ENCODE peak calls at places on chromosome 5, in five cellular contexts. Q is heart right ventricle, T is aorta, W is mucosa of descending colon, G is body of pancreas. F is an unnamed sample.

GRCh38 chr5:168047669-168048111 is 243.8 kb upstream of the WWC1 start:
- DNase-seq in Q (peak; percentile 65), T (no peak), W (no peak), G (no peak), F (no peak)

GRCh38 chr5:173456751-173457171 is 128.5 kb upstream of the STC2 start:
- DNase-seq in Q (no peak), T (no peak), W (no peak), G (no peak), F (no peak)

GRCh38 chr5:143708672-143709071 is 103.3 kb upstream of the HMHB1 start:
- DNase-seq in Q (no peak), T (no peak), W (no peak), G (no peak), F (no peak)

GRCh38 chr5:33925278-33925677 is 10.9 kb upstream of the RXFP3 start:
- DNase-seq in Q (no peak), T (no peak), W (no peak), G (no peak), F (no peak)

GRCh38 chr5:10543585-10544040 is 20.3 kb upstream of the ANKRD33B start:
- DNase-seq in Q (no peak), T (no peak), W (no peak), G (no peak), F (no peak)

GRCh38 chr5:69313428-69313827 is 19.2 kb downstream of the CCDC125 start:
- DNase-seq in Q (no peak), T (no peak), W (no peak), G (no peak), F (no peak)

GRCh38 chr5:10607023-10607665 is 43.3 kb downstream of the ANKRD33B start:
- DNase-seq in Q (peak; percentile 62), T (no peak), W (no peak), G (no peak), F (peak; percentile 86)

GRCh38 chr5:124593952-124594351 is 152.5 kb downstream of the ZNF608 start:
- DNase-seq in Q (no peak), T (no peak), W (no peak), G (no peak), F (no peak)

GRCh38 chr5:108339220-108339619 is 42.7 kb downstream of the FBXL17 start:
- DNase-seq in Q (no peak), T (no peak), W (no peak), G (no peak), F (no peak)

GRCh38 chr5:9358961-9359686 is 186.8 kb downstream of the SEMA5A start:
- DNase-seq in Q (no peak), T (no peak), W (no peak), G (no peak), F (no peak)

GRCh38 chr5:94674841-94675382 is 56.4 kb downstream of the SLF1 start:
- DNase-seq in Q (no peak), T (no peak), W (no peak), G (no peak), F (no peak)

GRCh38 chr5:40991168-40991980 is 79.8 kb downstream of the MROH2B start:
- DNase-seq in Q (no peak), T (no peak), W (no peak), G (peak; percentile 30), F (no peak)

GRCh38 chr5:35822541-35822940 is 34.1 kb upstream of the IL7R start:
- DNase-seq in Q (no peak), T (no peak), W (peak; percentile 53), G (no peak), F (no peak)

GRCh38 chr5:129963359-129963758 is 59.1 kb downstream of the CHSY3 start:
- DNase-seq in Q (no peak), T (no peak), W (no peak), G (no peak), F (no peak)

GRCh38 chr5:141050622-141051525 is at the start of gene PCDHB1:
- DNase-seq in Q (no peak), T (no peak), W (no peak), G (peak; percentile 32), F (no peak)

GRCh38 chr5:10140195-10140973 is 109.3 kb downstream of the ATPSCKMT start:
- DNase-seq in Q (no peak), T (no peak), W (no peak), G (no peak), F (peak; percentile 22)

GRCh38 chr5:33209252-33209651 is 231.5 kb upstream of the TARS1 start:
- DNase-seq in Q (no peak), T (no peak), W (no peak), G (no peak), F (no peak)

GRCh38 chr5:67178085-67178484 is 18.5 kb downstream of the CD180 start:
- DNase-seq in Q (no peak), T (no peak), W (no peak), G (no peak), F (no peak)

GRCh38 chr5:115336964-115337363 is 40.5 kb upstream of the CCDC112 start:
- DNase-seq in Q (no peak), T (no peak), W (no peak), G (no peak), F (no peak)

GRCh38 chr5:181039961-181040915 is at the start of gene BTNL9:
- DNase-seq in Q (no peak), T (peak; percentile 32), W (no peak), G (no peak), F (no peak)

GRCh38 chr5:159416438-159416837 is 86.2 kb upstream of the IL12B start:
- DNase-seq in Q (no peak), T (no peak), W (no peak), G (no peak), F (no peak)

GRCh38 chr5:60382761-60383160 is 317.2 kb downstream of the DEPDC1B start:
- DNase-seq in Q (no peak), T (no peak), W (no peak), G (peak; percentile 19), F (no peak)

GRCh38 chr5:80884851-80885697 is 75.1 kb upstream of the RASGRF2 start:
- DNase-seq in Q (no peak), T (no peak), W (no peak), G (no peak), F (no peak)

GRCh38 chr5:100306000-100306399 is 229.2 kb upstream of the FAM174A start:
- DNase-seq in Q (no peak), T (no peak), W (no peak), G (no peak), F (no peak)

GRCh38 chr5:123204224-123204623 is 115.2 kb downstream of the PRDM6 start:
- DNase-seq in Q (no peak), T (no peak), W (no peak), G (no peak), F (no peak)

GRCh38 chr5:64384761-64385160 is 121.1 kb upstream of the RGS7BP start:
- DNase-seq in Q (no peak), T (no peak), W (no peak), G (no peak), F (peak; percentile 23)

GRCh38 chr5:23506329-23507236 is 826 bp upstream of the PRDM9 start:
- DNase-seq in Q (no peak), T (no peak), W (no peak), G (no peak), F (peak; percentile 8)

GRCh38 chr5:141528401-141528984 is 39.6 kb downstream of the PCDHGC5 start:
- DNase-seq in Q (peak; percentile 40), T (no peak), W (no peak), G (peak; percentile 78), F (no peak)

GRCh38 chr5:173592050-173592669 is 24.3 kb downstream of the BOD1 start:
- DNase-seq in Q (no peak), T (no peak), W (no peak), G (no peak), F (no peak)

DNA sequence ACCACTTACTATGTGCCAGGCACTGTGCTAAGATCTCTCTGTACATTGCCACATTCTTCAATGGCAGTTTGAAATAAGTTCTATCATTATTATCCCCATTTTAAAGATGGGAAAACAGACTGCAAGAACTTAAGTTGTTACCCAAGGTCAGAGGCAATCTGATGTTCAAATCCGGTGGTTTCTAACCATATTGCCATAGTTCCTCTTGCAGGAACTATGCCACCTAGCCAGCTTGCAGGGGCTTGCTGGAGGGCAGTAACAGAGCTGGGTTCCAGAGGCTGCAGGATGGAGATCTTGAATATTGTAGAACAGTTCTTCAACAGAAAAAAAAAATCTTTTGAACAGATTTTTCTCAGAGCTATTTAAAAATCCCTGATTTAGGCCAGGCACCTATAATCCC is 71.8 kb upstream of the TNFAIP8 start:
- DNase-seq in Q (no peak), T (no peak), W (no peak), G (no peak), F (no peak)
- H3K4me1 ChIP-seq in Q (peaks cover 93% of the 10 kb centered on the region), T (peaks cover 4% of the 10 kb centered on the region), W (peaks cover 18% of the 10 kb centered on the region), G (peaks cover 51% of the 10 kb centered on the region), F (peaks cover 17% of the 10 kb centered on the region)

GRCh38 chr5:55694152-55694830 is 17.8 kb downstream of the SLC38A9 start:
- DNase-seq in Q (no peak), T (no peak), W (no peak), G (no peak), F (peak; percentile 64)

GRCh38 chr5:55692509-55692908 is 19.6 kb downstream of the SLC38A9 start:
- DNase-seq in Q (no peak), T (no peak), W (no peak), G (no peak), F (no peak)

GRCh38 chr5:55692106-55692417 is 20.1 kb downstream of the SLC38A9 start:
- DNase-seq in Q (no peak), T (no peak), W (no peak), G (no peak), F (no peak)

GRCh38 chr5:55691265-55692105 is 20.6 kb downstream of the SLC38A9 start:
- DNase-seq in Q (no peak), T (no peak), W (no peak), G (no peak), F (peak; percentile 16)
- H3K4me3 ChIP-seq in Q (no peak overlapping the region), T (no peak overlapping the region), W (no peak overlapping the region), G (no peak overlapping the region), F (no peak overlapping the region)

GRCh38 chr5:178145965-178146820 is 7.5 kb downstream of the NHP2 start:
- DNase-seq in Q (peak; percentile 48), T (peak; percentile 82), W (peak; percentile 73), G (peak; percentile 81), F (peak; percentile 81)
- H3K36me3 ChIP-seq in Q (peaks cover 100% of the 10 kb centered on the region), T (peaks cover 8% of the 10 kb centered on the region), W (peaks cover 12% of the 10 kb centered on the region), G (peaks cover 8% of the 10 kb centered on the region), F (peaks cover 88% of the 10 kb centered on the region)

GRCh38 chr5:52769061-52769460 is 18.7 kb upstream of the ITGA1 start:
- DNase-seq in Q (no peak), T (no peak), W (no peak), G (no peak), F (no peak)

GRCh38 chr5:52771343-52772039 is 16.2 kb upstream of the ITGA1 start:
- DNase-seq in Q (no peak), T (no peak), W (no peak), G (no peak), F (no peak)

GRCh38 chr5:52767766-52768480 is 19.8 kb upstream of the ITGA1 start:
- DNase-seq in Q (no peak), T (no peak), W (no peak), G (no peak), F (no peak)

GRCh38 chr5:52770287-52770939 is 17.3 kb upstream of the ITGA1 start:
- DNase-seq in Q (no peak), T (no peak), W (no peak), G (no peak), F (no peak)

DNA sequence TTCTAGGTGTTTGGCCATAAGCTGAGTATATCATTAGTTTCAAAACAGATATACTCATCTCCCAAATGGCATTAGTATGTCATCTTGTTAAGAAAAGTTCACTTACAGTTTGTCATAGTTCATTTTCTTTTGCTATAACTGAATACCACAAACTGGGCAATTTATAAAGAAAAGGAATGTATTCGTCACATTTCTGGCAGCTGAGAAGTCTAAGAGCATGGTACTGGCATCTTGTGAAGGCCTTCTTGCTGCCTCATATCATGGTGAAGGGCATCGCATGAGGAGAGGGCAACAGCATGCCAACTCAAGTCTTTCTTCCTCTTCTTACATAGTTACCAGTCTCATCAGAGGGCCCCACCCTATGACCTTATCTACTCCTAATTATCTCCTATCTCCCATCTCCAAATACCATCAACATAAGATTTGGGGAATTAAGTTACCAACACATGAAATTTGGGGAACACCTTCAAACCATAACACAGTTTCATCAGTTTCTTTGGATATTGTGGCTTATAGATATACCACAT is 20.4 kb upstream of the ITGA1 start:
- DNase-seq in Q (no peak), T (no peak), W (no peak), G (no peak), F (no peak)
- H3K4me1 ChIP-seq in Q (peaks cover 8% of the 10 kb centered on the region), T (no peaks in the 10 kb centered on the region), W (no peaks in the 10 kb centered on the region), G (no peaks in the 10 kb centered on the region), F (no peaks in the 10 kb centered on the region)